ENCODE peak calls at places on chromosomes 12 and 14, in seven cellular contexts. X, J, V, U, E, O and N are unnamed samples.

GRCh38 chr12:52189376-52190174 is 2.2 kb downstream of the KRT80 start:
- DNase-seq in X (no peak), J (no peak), V (no peak), U (no peak), E (no peak), O (no peak), N (no peak)

GRCh38 chr14:97707603-97708002 is 910.4 kb downstream of the VRK1 start:
- DNase-seq in X (no peak), J (no peak), V (no peak), U (no peak), E (no peak), O (no peak), N (no peak)

GRCh38 chr14:51593397-51593796 is 58.3 kb upstream of the FRMD6 start:
- DNase-seq in X (no peak), J (no peak), V (no peak), U (no peak), E (no peak), O (no peak), N (no peak)

GRCh38 chr12:28869197-28869596 is 279.9 kb upstream of the FAR2 start:
- DNase-seq in X (peak; percentile 55), J (no peak), V (no peak), U (no peak), E (peak; percentile 5), O (no peak), N (no peak)

GRCh38 chr12:447132-447531 is 12.6 kb upstream of the B4GALNT3 start:
- DNase-seq in X (no peak), J (no peak), V (no peak), U (no peak), E (no peak), O (no peak), N (no peak)

GRCh38 chr12:49950310-49951251 is at the start of gene AQP2:
- DNase-seq in X (no peak), J (no peak), V (no peak), U (no peak), E (no peak), O (no peak), N (no peak)

GRCh38 chr14:74547331-74547927 is 53.9 kb downstream of the ISCA2 start:
- DNase-seq in X (no peak), J (no peak), V (no peak), U (no peak), E (no peak), O (no peak), N (no peak)

GRCh38 chr12:11812558-11813421 is 163.3 kb downstream of the ETV6 start:
- DNase-seq in X (peak; percentile 56), J (no peak), V (no peak), U (peak; percentile 55), E (no peak), O (peak; percentile 80), N (no peak)

GRCh38 chr14:61812347-61813100 is 50.3 kb downstream of the SNAPC1 start:
- DNase-seq in X (no peak), J (no peak), V (no peak), U (no peak), E (no peak), O (no peak), N (no peak)

GRCh38 chr12:49956663-49957569 is 4.8 kb upstream of the AQP5 start:
- DNase-seq in X (no peak), J (no peak), V (no peak), U (no peak), E (no peak), O (no peak), N (no peak)

GRCh38 chr12:113991224-113992044 is 25.3 kb upstream of the RBM19 start:
- DNase-seq in X (no peak), J (no peak), V (no peak), U (no peak), E (no peak), O (no peak), N (no peak)

GRCh38 chr12:57103856-57104255 is 7.3 kb downstream of the STAT6 start:
- DNase-seq in X (no peak), J (no peak), V (no peak), U (no peak), E (no peak), O (no peak), N (no peak)

GRCh38 chr14:22418631-22419030 is 170.4 kb downstream of the DAD1 start:
- DNase-seq in X (no peak), J (no peak), V (no peak), U (no peak), E (no peak), O (no peak), N (no peak)

GRCh38 chr12:74537126-74537706 is 419 bp upstream of the ATXN7L3B start:
- DNase-seq in X (peak; percentile 58), J (no peak), V (no peak), U (no peak), E (peak; percentile 24), O (no peak), N (peak; percentile 74)

GRCh38 chr12:63826002-63826585 is 18.4 kb upstream of the SRGAP1 start:
- DNase-seq in X (peak; percentile 63), J (no peak), V (no peak), U (no peak), E (peak; percentile 40), O (no peak), N (peak; percentile 25)

GRCh38 chr14:104721704-104722431 is 2.2 kb upstream of the ADSS1 start:
- DNase-seq in X (no peak), J (no peak), V (no peak), U (no peak), E (no peak), O (no peak), N (no peak)